ENCODE peak calls at places on chromosome 21, in eight cellular contexts. Z is adrenal gland; G is ovary; N is Peyer's patch; F is CD8-positive, alpha-beta T cell; B is astrocyte; T is colonic mucosa; K is psoas muscle. W is an unnamed sample.

GRCh38 chr21:35561076-35561475 is 499.2 kb downstream of the SETD4 start:
- DNase-seq in F (no peak), K (no peak), N (no peak), B (no peak), T (no peak), G (no peak), Z (no peak), W (no peak)

GRCh38 chr21:37153193-37153934 is 80.3 kb downstream of the TTC3 start:
- DNase-seq in Z (peak; percentile 51), N (no peak), K (no peak), F (no peak), T (peak; percentile 40), B (peak; percentile 68), G (peak; percentile 39), W (no peak)

GRCh38 chr21:34869541-34869940 is 179.6 kb downstream of the RUNX1 start:
- DNase-seq in T (no peak), F (no peak), N (no peak), G (no peak), B (no peak), Z (no peak), K (no peak), W (no peak)

GRCh38 chr21:37381883-37382585 is 15.5 kb downstream of the DYRK1A start:
- DNase-seq in B (no peak), Z (no peak), F (no peak), N (no peak), T (no peak), G (no peak), K (no peak), W (no peak)

GRCh38 chr21:35933466-35933865 is 126.9 kb downstream of the SETD4 start:
- DNase-seq in N (no peak), F (no peak), G (peak; percentile 45), Z (peak; percentile 60), K (peak; percentile 79), B (peak; percentile 73), T (no peak), W (no peak)

GRCh38 chr21:25687787-25688186 is 46.9 kb downstream of the ATP5PF start:
- DNase-seq in T (no peak), N (no peak), K (no peak), B (no peak), Z (no peak), F (no peak), G (no peak), W (no peak)

GRCh38 chr21:37373539-37373938 is 7.0 kb downstream of the DYRK1A start:
- DNase-seq in Z (no peak), T (no peak), K (no peak), F (no peak), B (peak; percentile 10), G (no peak), N (no peak), W (no peak)

GRCh38 chr21:28752131-28752530 is 240.5 kb downstream of the LTN1 start:
- DNase-seq in F (no peak), K (no peak), B (no peak), G (no peak), N (no peak), T (no peak), Z (no peak), W (no peak)

GRCh38 chr21:31663584-31664249 is 4.2 kb downstream of the SOD1 start:
- DNase-seq in F (no peak), B (no peak), K (no peak), Z (no peak), G (no peak), T (no peak), N (no peak), W (no peak)

GRCh38 chr21:39006653-39007417 is 176.4 kb downstream of the PSMG1 start:
- DNase-seq in Z (peak; percentile 71), B (no peak), G (peak; percentile 73), T (peak; percentile 83), F (no peak), N (peak; percentile 67), K (peak; percentile 74), W (no peak)

GRCh38 chr21:16388291-16388690 is 658.5 kb downstream of the USP25 start:
- DNase-seq in G (no peak), K (no peak), Z (no peak), F (no peak), T (no peak), N (no peak), B (no peak), W (no peak)

GRCh38 chr21:39552856-39553255 is 59.9 kb upstream of the B3GALT5 start:
- DNase-seq in T (no peak), K (no peak), Z (no peak), B (no peak), F (no peak), N (no peak), G (no peak), W (no peak)

GRCh38 chr21:45100866-45101265 is 26.5 kb downstream of the ADARB1 start:
- DNase-seq in Z (no peak), F (no peak), N (no peak), B (no peak), G (no peak), K (no peak), T (no peak), W (no peak)

GRCh38 chr21:45105906-45106485 is 31.6 kb downstream of the ADARB1 start:
- DNase-seq in G (no peak), Z (no peak), B (no peak), F (no peak), K (no peak), T (no peak), N (no peak), W (no peak)

GRCh38 chr21:45104560-45104959 is 30.2 kb downstream of the ADARB1 start:
- DNase-seq in B (no peak), K (no peak), Z (no peak), F (no peak), G (no peak), T (peak; percentile 68), N (no peak), W (peak; percentile 42)

GRCh38 chr21:45103966-45104520 is 29.7 kb downstream of the ADARB1 start:
- DNase-seq in Z (no peak), B (no peak), T (no peak), F (no peak), K (no peak), G (no peak), N (no peak), W (no peak)

DNA sequence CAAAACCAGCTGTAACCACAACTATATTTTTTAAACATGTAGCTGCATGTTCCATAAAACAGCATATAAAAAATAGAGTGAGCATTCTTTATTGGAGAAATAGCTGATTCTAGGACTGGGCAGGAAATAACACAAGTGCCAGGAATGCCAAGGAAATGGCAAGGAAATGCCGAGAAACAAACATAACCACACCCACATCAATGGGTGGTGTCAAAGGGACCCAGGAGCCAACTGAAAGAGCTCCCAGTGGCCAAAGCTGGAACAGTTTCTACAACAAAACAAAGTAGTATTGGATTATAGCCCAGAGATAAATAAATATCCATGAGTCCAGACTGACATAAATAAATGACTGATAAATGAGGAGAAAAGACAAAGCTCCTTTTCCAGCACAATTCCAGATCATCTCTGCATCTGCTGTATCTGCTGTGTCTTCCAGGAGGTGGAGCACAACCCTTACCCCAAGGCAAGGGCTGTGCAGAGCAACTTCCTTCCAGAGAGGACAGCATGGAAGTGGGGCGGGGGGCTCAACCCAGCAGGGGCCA is 28.1 kb downstream of the ADARB1 start:
- DNase-seq in B (no peak), Z (no peak), F (no peak), G (no peak), T (peak; percentile 61), N (no peak), K (no peak), W (no peak)
- H3K36me3 ChIP-seq in B (no peaks in the 10 kb centered on the region), Z (no peaks in the 10 kb centered on the region), F (no peaks in the 10 kb centered on the region), G (no peaks in the 10 kb centered on the region), T (no peaks in the 10 kb centered on the region), N (no peaks in the 10 kb centered on the region), K (no peaks in the 10 kb centered on the region), W (no peaks in the 10 kb centered on the region)

GRCh38 chr21:26934383-26934782 is 32.5 kb downstream of the ADAMTS5 start:
- DNase-seq in F (no peak), G (no peak), K (no peak), T (no peak), Z (no peak), B (no peak), N (no peak), W (no peak)
- H3K4me1 ChIP-seq in F (no peaks in the 10 kb centered on the region), G (peaks cover under 1% of the 10 kb centered on the region), K (no peaks in the 10 kb centered on the region), T (no peaks in the 10 kb centered on the region), Z (no peaks in the 10 kb centered on the region), B (no peaks in the 10 kb centered on the region), N (no peaks in the 10 kb centered on the region), W (no peaks in the 10 kb centered on the region)

GRCh38 chr21:44812640-44813039 is 5.2 kb downstream of the SUMO3 start:
- DNase-seq in B (no peak), T (no peak), K (no peak), F (no peak), N (no peak), Z (no peak), G (no peak), W (no peak)
- H3K36me3 ChIP-seq in B (peaks cover 11% of the 10 kb centered on the region), T (no peaks in the 10 kb centered on the region), K (peaks cover 56% of the 10 kb centered on the region), F (peaks cover 19% of the 10 kb centered on the region), N (no peaks in the 10 kb centered on the region), Z (no peaks in the 10 kb centered on the region), G (no peaks in the 10 kb centered on the region), W (no peaks in the 10 kb centered on the region)

GRCh38 chr21:44926364-44927101 is 5.8 kb upstream of the ITGB2 start:
- DNase-seq in N (no peak), K (peak; percentile 50), T (no peak), B (peak; percentile 37), F (peak; percentile 75), Z (no peak), G (no peak), W (no peak)

GRCh38 chr21:44927259-44927586 is 6.5 kb upstream of the ITGB2 start:
- DNase-seq in B (no peak), F (peak; percentile 55), N (no peak), T (no peak), K (peak; percentile 44), G (no peak), Z (no peak), W (no peak)

GRCh38 chr21:44929242-44929798 is 8.6 kb upstream of the ITGB2 start:
- DNase-seq in G (no peak), Z (no peak), K (peak; percentile 12), B (no peak), T (no peak), F (no peak), N (no peak), W (no peak)

GRCh38 chr21:44929799-44930542 is 9.3 kb upstream of the ITGB2 start:
- DNase-seq in F (no peak), G (no peak), K (peak; percentile 39), B (no peak), Z (no peak), T (no peak), N (no peak), W (no peak)

DNA sequence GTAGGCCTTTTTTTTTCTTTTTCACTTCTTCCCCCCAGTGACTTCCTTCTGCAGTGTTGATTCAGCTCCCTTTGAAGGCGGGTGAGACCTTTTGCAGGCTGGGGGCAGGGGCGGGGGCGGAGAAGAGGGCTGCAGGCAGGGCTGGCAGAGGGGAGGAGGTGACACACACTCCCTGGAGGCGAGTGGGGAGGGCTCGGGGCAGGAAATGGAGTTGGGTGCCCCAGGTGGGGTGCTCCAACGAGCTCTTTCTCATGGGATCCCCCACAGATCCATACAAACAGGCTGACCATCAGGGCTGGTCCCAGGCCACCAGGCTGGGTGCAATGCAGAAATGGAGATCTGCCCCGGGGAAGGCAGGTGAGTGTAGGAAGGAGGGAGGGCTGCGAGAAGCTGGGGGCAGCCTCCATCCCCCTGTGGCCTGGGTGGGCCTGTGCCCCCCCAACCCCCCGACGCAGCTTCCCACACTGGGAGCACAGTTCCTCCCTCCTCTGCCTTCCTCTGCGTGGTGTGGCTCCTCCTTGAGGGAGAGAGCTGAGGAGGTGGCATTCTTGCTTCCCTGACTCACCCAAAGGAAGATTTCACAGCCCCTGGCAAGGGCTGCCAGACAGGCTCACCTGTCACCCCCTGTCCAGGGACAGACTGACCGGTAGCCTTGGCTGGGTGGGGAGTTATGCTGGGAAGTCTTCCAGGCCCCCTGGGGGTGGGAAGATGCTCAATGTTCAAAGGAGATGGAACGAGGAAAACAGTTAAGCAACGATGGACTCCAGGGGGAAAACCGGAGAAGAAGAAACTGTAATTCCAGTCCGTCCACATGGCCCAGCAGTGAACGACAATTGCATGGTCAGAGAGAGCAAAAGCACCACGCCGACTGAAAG is 7.1 kb upstream of the ITGB2 start:
- DNase-seq in G (no peak), B (peak; percentile 55), Z (no peak), N (no peak), K (peak; percentile 61), T (peak; percentile 42), F (peak; percentile 93), W (peak; percentile 90)
- H3K4me1 ChIP-seq in G (no peaks in the 10 kb centered on the region), B (peaks cover 41% of the 10 kb centered on the region), Z (peaks cover 15% of the 10 kb centered on the region), N (peaks cover 28% of the 10 kb centered on the region), K (peaks cover 13% of the 10 kb centered on the region), T (peaks cover 9% of the 10 kb centered on the region), F (peaks cover 82% of the 10 kb centered on the region), W (peaks cover 62% of the 10 kb centered on the region)